ENCODE peak calls at places on chromosomes 11 and 22, in four cellular contexts. C, A, P and K are unnamed samples.

GRCh38 chr11:61776561-61777075 is 15.8 kb downstream of the TMEM258 start:
- DNase-seq in C (peak), A (peak), P (peak), K (no peak)

GRCh38 chr22:46617250-46618103 is 2.7 kb upstream of the GRAMD4 start:
- DNase-seq in C (no peak), A (no peak), P (no peak), K (no peak)

GRCh38 chr11:17410606-17411379 is 22.3 kb upstream of the KCNJ11 start:
- DNase-seq in C (no peak), A (no peak), P (no peak), K (no peak)

GRCh38 chr11:17594686-17595192 is 47.7 kb downstream of the OTOG start:
- DNase-seq in C (no peak), A (no peak), P (no peak), K (no peak)

GRCh38 chr11:69010964-69011623 is 2.0 kb downstream of the MRGPRF start:
- DNase-seq in C (no peak), A (no peak), P (no peak), K (no peak)

GRCh38 chr11:18457435-18457834 is 1.8 kb downstream of the LDHAL6A start:
- DNase-seq in C (peak), A (no peak), P (no peak), K (no peak)

GRCh38 chr22:41445171-41446056 is 1.2 kb downstream of the TOB2 start:
- DNase-seq in C (no peak), A (peak), P (no peak), K (no peak)

GRCh38 chr11:69903206-69903605 is 84.0 kb upstream of the FGF3 start:
- DNase-seq in C (no peak), A (no peak), P (no peak), K (no peak)

GRCh38 chr11:75338516-75339218 is 12.8 kb downstream of the ARRB1 start:
- DNase-seq in C (no peak), A (no peak), P (no peak), K (no peak)

GRCh38 chr11:36257351-36257750 is 31.9 kb downstream of the COMMD9 start:
- DNase-seq in C (no peak), A (no peak), P (no peak), K (no peak)

GRCh38 chr11:898540-899190 is 11.9 kb downstream of the CHID1 start:
- DNase-seq in C (no peak), A (no peak), P (no peak), K (no peak)

GRCh38 chr11:106503901-106504300 is 426.4 kb downstream of the AASDHPPT start:
- DNase-seq in C (no peak), A (no peak), P (no peak), K (no peak)

GRCh38 chr11:110173775-110174644 is 80.8 kb downstream of the ZC3H12C start:
- DNase-seq in C (peak), A (peak), P (no peak), K (no peak)

GRCh38 chr11:74925281-74925680 is 23.6 kb downstream of the XRRA1 start:
- DNase-seq in C (no peak), A (no peak), P (peak), K (peak)

GRCh38 chr11:120956710-120957500 is 67.0 kb upstream of the TBCEL start:
- DNase-seq in C (no peak), A (no peak), P (no peak), K (no peak)

GRCh38 chr11:34157163-34157562 is 51.7 kb downstream of the NAT10 start:
- DNase-seq in C (no peak), A (no peak), P (no peak), K (no peak)

GRCh38 chr22:33328789-33329296 is 270.7 kb upstream of the SYN3 start:
- DNase-seq in C (peak), A (no peak), P (no peak), K (no peak)

GRCh38 chr11:69297926-69298777 is 4.2 kb downstream of the MYEOV start:
- DNase-seq in C (peak), A (no peak), P (no peak), K (peak)

GRCh38 chr22:22031183-22031560 is 48.6 kb upstream of the TOP3B start:
- DNase-seq in C (no peak), A (no peak), P (no peak), K (no peak)

GRCh38 chr11:66281001-66281400 is 3.0 kb downstream of the CNIH2 start:
- DNase-seq in C (no peak), A (no peak), P (no peak), K (no peak)

GRCh38 chr22:32333141-32333768 is 24.4 kb upstream of the RFPL3 start:
- DNase-seq in C (no peak), A (no peak), P (no peak), K (no peak)

GRCh38 chr11:44989831-44990566 is 39.3 kb upstream of the TP53I11 start:
- DNase-seq in C (no peak), A (no peak), P (no peak), K (peak)